ENCODE peak calls at places on chromosomes 5 and 9, in seven cellular contexts. X, J, A, Z, T, C and G are unnamed samples.

GRCh38 chr9:116080561-116080960 is 73.0 kb upstream of the PAPPA start:
- DNase-seq in X (no peak), J (no peak), A (no peak), Z (no peak), T (no peak), C (no peak), G (no peak)

GRCh38 chr9:119803679-119804078 is 434.4 kb upstream of the BRINP1 start:
- DNase-seq in X (no peak), J (no peak), A (no peak), Z (no peak), T (no peak), C (no peak), G (no peak)

GRCh38 chr5:125826214-125826613 is 597.0 kb upstream of the GRAMD2B start:
- DNase-seq in X (no peak), J (no peak), A (no peak), Z (no peak), T (no peak), C (no peak), G (no peak)

GRCh38 chr9:98795970-98796363 is 388 bp downstream of the ANKS6 start:
- DNase-seq in X (no peak), J (no peak), A (no peak), Z (no peak), T (no peak), C (no peak), G (peak; percentile 77)

GRCh38 chr5:35457912-35458823 is 159.5 kb upstream of the SPEF2 start:
- DNase-seq in X (no peak), J (no peak), A (no peak), Z (no peak), T (no peak), C (no peak), G (no peak)

GRCh38 chr9:37565661-37566618 is 10.2 kb downstream of the FBXO10 start:
- DNase-seq in X (no peak), J (no peak), A (peak; percentile 44), Z (no peak), T (no peak), C (no peak), G (no peak)

GRCh38 chr5:56625577-56625976 is 189.8 kb upstream of the MAP3K1 start:
- DNase-seq in X (peak; percentile 98), J (peak; percentile 92), A (no peak), Z (peak; percentile 78), T (no peak), C (no peak), G (no peak)

GRCh38 chr9:127567898-127568617 is 44.0 kb upstream of the STXBP1 start:
- DNase-seq in X (no peak), J (no peak), A (peak; percentile 36), Z (no peak), T (no peak), C (no peak), G (no peak)

GRCh38 chr9:90296539-90296938 is 346.1 kb downstream of the DIRAS2 start:
- DNase-seq in X (peak; percentile 54), J (no peak), A (no peak), Z (no peak), T (no peak), C (no peak), G (no peak)

GRCh38 chr5:141855265-141856029 is 22.8 kb downstream of the PCDH1 start:
- DNase-seq in X (no peak), J (no peak), A (no peak), Z (no peak), T (peak; percentile 85), C (no peak), G (peak; percentile 61)

GRCh38 chr9:114590328-114590727 is 2.8 kb downstream of the ATP6V1G1 start:
- DNase-seq in X (no peak), J (no peak), A (no peak), Z (no peak), T (no peak), C (no peak), G (no peak)

GRCh38 chr5:81782811-81783210 is 31.9 kb upstream of the SSBP2 start:
- DNase-seq in X (peak; percentile 33), J (no peak), A (no peak), Z (no peak), T (no peak), C (no peak), G (no peak)

GRCh38 chr5:175867587-175868347 is 3.6 kb upstream of the CPLX2 start:
- DNase-seq in X (no peak), J (no peak), A (peak; percentile 58), Z (no peak), T (no peak), C (no peak), G (no peak)

GRCh38 chr5:56802235-56802634 is 13.1 kb upstream of the MAP3K1 start:
- DNase-seq in X (no peak), J (no peak), A (no peak), Z (no peak), T (no peak), C (no peak), G (no peak)

GRCh38 chr5:116495786-116496185 is 78.8 kb downstream of the SEMA6A start:
- DNase-seq in X (no peak), J (no peak), A (no peak), Z (no peak), T (no peak), C (no peak), G (no peak)

GRCh38 chr5:2031581-2031980 is 148.9 kb upstream of the IRX4 start:
- DNase-seq in X (no peak), J (no peak), A (no peak), Z (no peak), T (no peak), C (no peak), G (no peak)

GRCh38 chr9:7844283-7844682 is 44.7 kb upstream of the DMAC1 start:
- DNase-seq in X (no peak), J (peak; percentile 7), A (no peak), Z (no peak), T (no peak), C (no peak), G (no peak)

GRCh38 chr5:10485142-10485795 is 43.6 kb downstream of the ROPN1L start:
- DNase-seq in X (peak; percentile 99), J (peak; percentile 97), A (no peak), Z (peak; percentile 94), T (peak; percentile 73), C (peak; percentile 99), G (no peak)

GRCh38 chr5:57439601-57440000 is 43.0 kb downstream of the ACTBL2 start:
- DNase-seq in X (no peak), J (no peak), A (no peak), Z (no peak), T (no peak), C (no peak), G (no peak)

GRCh38 chr5:101679816-101680215 is 616.3 kb downstream of the SLCO4C1 start:
- DNase-seq in X (no peak), J (peak; percentile 18), A (no peak), Z (no peak), T (no peak), C (no peak), G (no peak)

GRCh38 chr9:8221462-8221861 is 421.9 kb upstream of the DMAC1 start:
- DNase-seq in X (no peak), J (no peak), A (no peak), Z (no peak), T (no peak), C (no peak), G (no peak)

DNA sequence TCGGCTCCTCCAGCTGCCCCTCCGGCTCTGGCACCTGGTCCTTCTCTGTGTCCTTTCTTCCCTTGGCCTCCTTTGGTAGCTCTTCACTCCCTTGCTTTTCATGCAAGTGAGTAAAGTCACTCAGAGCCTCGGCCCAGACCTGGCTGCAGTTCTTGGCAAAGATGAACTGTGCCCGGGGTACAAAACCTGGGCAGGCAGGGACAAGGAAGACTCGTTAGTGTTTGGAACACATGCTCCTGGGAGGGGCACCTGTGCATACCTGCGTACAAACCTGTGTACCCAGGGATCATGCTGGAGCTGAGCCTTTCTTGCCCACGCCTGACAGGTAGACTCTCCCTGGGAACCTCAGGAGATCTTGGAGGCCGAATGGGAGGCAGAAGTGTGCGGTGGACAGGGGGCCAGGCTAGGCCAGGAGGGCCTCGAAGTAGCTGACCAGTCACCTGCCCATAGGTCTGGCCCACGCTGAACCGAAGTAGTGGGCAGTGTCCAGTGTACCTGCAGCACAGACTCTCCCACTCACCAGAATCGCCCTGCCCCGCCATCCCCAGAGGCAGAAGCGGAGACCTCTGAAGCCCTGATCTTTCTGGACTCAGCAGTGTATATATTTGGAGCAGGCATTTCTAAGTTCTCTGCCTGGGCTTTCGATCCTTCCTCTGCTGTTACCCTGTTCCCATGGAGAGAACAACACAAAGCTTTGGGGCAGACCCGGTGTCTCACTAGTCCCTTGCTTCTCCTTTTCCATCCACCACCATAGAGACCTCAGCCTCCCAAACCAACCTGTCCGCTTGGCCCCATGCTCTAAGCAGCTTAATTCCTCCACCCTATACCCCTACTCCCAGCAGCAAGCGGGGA is 41.9 kb upstream of the TESK1 start:
- DNase-seq in X (no peak), J (no peak), A (no peak), Z (no peak), T (no peak), C (no peak), G (no peak)
- H3K4me3 ChIP-seq in X (no peak overlapping the region), J (no peak overlapping the region), A (no peak overlapping the region), Z (no peak overlapping the region), T (peak overlapping the region; percentile 26), C (no peak overlapping the region), G (no peak overlapping the region)

DNA sequence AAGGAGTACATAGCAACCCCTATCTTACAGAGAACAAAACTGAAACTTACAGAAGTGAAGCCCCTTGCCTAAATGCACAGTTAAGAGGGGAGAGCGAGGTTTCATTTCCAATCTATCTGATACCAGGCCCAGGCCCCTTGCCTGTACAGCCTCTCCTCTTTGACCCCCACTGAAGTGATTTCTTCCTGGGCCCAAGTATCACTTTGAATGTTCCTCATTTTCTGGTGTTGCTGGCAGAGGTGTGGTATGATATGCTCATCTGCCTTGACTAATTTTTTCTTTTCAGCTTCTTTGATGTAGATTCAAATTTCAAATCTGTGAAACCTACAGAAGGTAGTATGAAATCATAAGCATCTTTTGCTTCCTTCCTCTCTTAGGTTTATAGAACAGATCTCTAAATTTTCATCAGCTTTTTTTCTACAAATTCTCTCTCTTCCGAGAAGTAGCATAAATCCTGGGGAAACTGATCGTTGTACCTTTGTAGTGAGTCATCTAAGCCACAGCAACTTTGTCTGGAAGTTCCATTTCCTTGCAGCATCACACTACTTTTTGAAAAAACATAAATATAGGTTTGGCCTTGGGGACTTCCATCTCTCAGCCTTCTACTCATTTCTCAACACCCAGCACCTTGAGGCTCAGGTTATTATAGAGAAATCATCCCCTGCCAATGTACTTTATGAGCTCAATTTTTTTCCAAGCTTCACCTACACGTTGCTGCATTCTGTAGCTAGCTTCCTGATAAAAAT is 402.4 kb upstream of the PTGER4 start:
- DNase-seq in X (no peak), J (no peak), A (no peak), Z (no peak), T (no peak), C (no peak), G (no peak)
- H3K4me3 ChIP-seq in X (no peak overlapping the region), J (no peak overlapping the region), A (no peak overlapping the region), Z (no peak overlapping the region), T (no peak overlapping the region), C (no peak overlapping the region), G (no peak overlapping the region)

DNA sequence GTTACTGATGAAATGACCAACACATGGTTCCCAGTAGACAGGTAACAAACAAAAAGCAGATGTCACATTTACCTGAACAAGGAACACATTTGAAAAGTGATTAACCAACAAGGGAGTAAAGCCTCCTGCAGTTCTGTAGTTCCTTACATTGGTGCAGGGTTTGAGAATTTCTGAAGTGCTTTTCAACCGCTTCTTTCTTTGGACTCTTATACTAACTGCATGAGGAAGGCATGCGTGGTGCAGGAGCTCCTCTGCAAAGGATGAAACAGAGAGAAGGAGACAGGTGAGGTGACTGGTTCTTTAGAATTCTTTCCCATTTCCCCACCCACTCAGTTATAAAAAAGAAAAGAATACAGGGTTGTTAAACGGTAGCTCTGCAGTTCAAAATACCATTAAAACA is 4.6 kb upstream of the IL9 start:
- DNase-seq in X (no peak), J (no peak), A (no peak), Z (no peak), T (no peak), C (no peak), G (no peak)
- H3K4me3 ChIP-seq in X (no peak overlapping the region), J (no peak overlapping the region), A (no peak overlapping the region), Z (no peak overlapping the region), T (no peak overlapping the region), C (no peak overlapping the region), G (no peak overlapping the region)

GRCh38 chr9:3532158-3532557 is 6.4 kb upstream of the RFX3 start:
- DNase-seq in X (no peak), J (no peak), A (no peak), Z (no peak), T (no peak), C (no peak), G (no peak)
- H3K4me3 ChIP-seq in X (no peak overlapping the region), J (no peak overlapping the region), A (no peak overlapping the region), Z (no peak overlapping the region), T (no peak overlapping the region), C (no peak overlapping the region), G (no peak overlapping the region)